ENCODE peak calls at places on chromosomes 7 and 10, in nine cellular contexts. T, Q, M, V, N, I, J, P and Y are unnamed samples.

GRCh38 chr7:46654546-46655443 is 733.7 kb upstream of the IGFBP3 start:
- DNase-seq in T (no peak), Q (no peak), M (peak), V (no peak), N (peak), I (no peak), J (no peak), P (no peak), Y (no peak)

GRCh38 chr7:44244282-44244681 is 43.5 kb downstream of the YKT6 start:
- DNase-seq in T (no peak), Q (no peak), M (no peak), V (no peak), N (no peak), I (no peak), J (peak), P (no peak), Y (no peak)

GRCh38 chr10:14478639-14479038 is 147.9 kb upstream of the FRMD4A start:
- DNase-seq in T (peak), Q (no peak), M (peak), V (peak), N (peak), I (peak), J (peak), P (peak), Y (peak)

GRCh38 chr10:131440405-131441360 is 129.2 kb upstream of the TCERG1L start:
- DNase-seq in T (no peak), Q (no peak), M (no peak), V (no peak), N (no peak), I (no peak), J (no peak), P (no peak), Y (no peak)

GRCh38 chr7:148481965-148482626 is 108.5 kb upstream of the C7orf33 start:
- DNase-seq in T (no peak), Q (no peak), M (no peak), V (no peak), N (no peak), I (no peak), J (peak), P (no peak), Y (no peak)

GRCh38 chr7:18566829-18567228 is 71.3 kb downstream of the HDAC9 start:
- DNase-seq in T (no peak), Q (no peak), M (no peak), V (no peak), N (no peak), I (no peak), J (no peak), P (no peak), Y (no peak)

GRCh38 chr10:117980216-117980615 is 66.5 kb downstream of the RAB11FIP2 start:
- DNase-seq in T (no peak), Q (peak), M (peak), V (no peak), N (peak), I (no peak), J (no peak), P (no peak), Y (peak)

GRCh38 chr10:47340613-47341170 is 7.5 kb upstream of the RBP3 start:
- DNase-seq in T (peak), Q (no peak), M (peak), V (peak), N (peak), I (peak), J (peak), P (peak), Y (no peak)

GRCh38 chr7:155916926-155917655 is 104.8 kb upstream of the SHH start:
- DNase-seq in T (peak), Q (no peak), M (no peak), V (no peak), N (no peak), I (no peak), J (no peak), P (no peak), Y (no peak)

GRCh38 chr7:109699661-109700060 is 1130.0 kb downstream of the DNAJB9 start:
- DNase-seq in T (no peak), Q (no peak), M (no peak), V (no peak), N (no peak), I (no peak), J (no peak), P (no peak), Y (no peak)

GRCh38 chr7:118195837-118196474 is 12.0 kb downstream of the LSM8 start:
- DNase-seq in T (no peak), Q (no peak), M (peak), V (peak), N (peak), I (no peak), J (peak), P (peak), Y (no peak)

GRCh38 chr10:519055-519715 is 170.3 kb downstream of the DIP2C start:
- DNase-seq in T (no peak), Q (no peak), M (no peak), V (no peak), N (no peak), I (no peak), J (no peak), P (peak), Y (no peak)

GRCh38 chr10:122062831-122063674 is 74.1 kb downstream of the TACC2 start:
- DNase-seq in T (peak), Q (peak), M (peak), V (peak), N (peak), I (peak), J (peak), P (peak), Y (no peak)

GRCh38 chr10:43227911-43228782 is 38.7 kb downstream of the RASGEF1A start:
- DNase-seq in T (peak), Q (no peak), M (no peak), V (peak), N (no peak), I (peak), J (no peak), P (peak), Y (no peak)

GRCh38 chr10:43390791-43391190 is 18.2 kb downstream of the HNRNPF start:
- DNase-seq in T (no peak), Q (no peak), M (no peak), V (no peak), N (peak), I (no peak), J (peak), P (no peak), Y (no peak)

GRCh38 chr10:120436431-120437142 is 20.4 kb upstream of the PLPP4 start:
- DNase-seq in T (no peak), Q (no peak), M (no peak), V (no peak), N (no peak), I (no peak), J (no peak), P (no peak), Y (no peak)

GRCh38 chr7:88377421-88377820 is 70.7 kb upstream of the STEAP4 start:
- DNase-seq in T (no peak), Q (no peak), M (no peak), V (peak), N (no peak), I (no peak), J (no peak), P (no peak), Y (no peak)

GRCh38 chr10:122954731-122955050 is 664 bp upstream of the C10orf88 start:
- DNase-seq in T (no peak), Q (no peak), M (no peak), V (no peak), N (no peak), I (peak), J (no peak), P (no peak), Y (no peak)

GRCh38 chr7:117946201-117946633 is 73.0 kb upstream of the CTTNBP2 start:
- DNase-seq in T (no peak), Q (no peak), M (no peak), V (no peak), N (no peak), I (no peak), J (no peak), P (no peak), Y (no peak)

GRCh38 chr7:50467817-50468610 is 17.9 kb upstream of the FIGNL1 start:
- DNase-seq in T (peak), Q (peak), M (peak), V (peak), N (peak), I (peak), J (peak), P (peak), Y (no peak)

GRCh38 chr7:142098004-142098403 is 13.5 kb upstream of the MGAM2 start:
- DNase-seq in T (no peak), Q (no peak), M (no peak), V (no peak), N (no peak), I (no peak), J (no peak), P (no peak), Y (no peak)

GRCh38 chr10:117596666-117597065 is 54.1 kb downstream of the EMX2 start:
- DNase-seq in T (no peak), Q (no peak), M (no peak), V (no peak), N (peak), I (no peak), J (no peak), P (no peak), Y (no peak)

DNA sequence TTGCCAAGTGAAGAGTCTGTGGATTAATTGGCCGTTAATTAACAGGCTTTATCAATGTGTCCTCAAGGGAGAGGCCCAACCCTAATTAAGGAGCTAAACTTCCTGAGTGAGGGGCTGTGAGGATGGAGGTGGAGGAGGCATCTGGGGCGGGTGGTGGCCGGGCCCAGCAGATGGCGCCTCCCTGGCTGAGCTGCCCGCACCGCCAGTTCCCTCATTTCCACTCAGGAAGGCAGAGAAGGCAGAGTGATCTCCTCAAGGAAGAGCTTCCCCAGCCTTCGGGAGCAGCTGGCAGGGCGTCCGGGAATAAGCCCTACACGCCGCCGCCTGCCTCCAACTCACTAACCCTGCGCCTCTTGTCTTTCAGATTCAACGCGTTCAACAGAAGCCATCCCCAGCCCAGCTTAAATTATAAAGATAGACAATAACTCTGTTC is 112.2 kb downstream of the CYTH3 start:
- DNase-seq in T (peak), Q (peak), M (peak), V (peak), N (peak), I (peak), J (peak), P (peak), Y (peak)
- TF ChIP-seq CTCF in T (peak), Q (peak), M (peak), V (peak), N (peak), I (peak), J (peak), P (peak), Y (peak)

DNA sequence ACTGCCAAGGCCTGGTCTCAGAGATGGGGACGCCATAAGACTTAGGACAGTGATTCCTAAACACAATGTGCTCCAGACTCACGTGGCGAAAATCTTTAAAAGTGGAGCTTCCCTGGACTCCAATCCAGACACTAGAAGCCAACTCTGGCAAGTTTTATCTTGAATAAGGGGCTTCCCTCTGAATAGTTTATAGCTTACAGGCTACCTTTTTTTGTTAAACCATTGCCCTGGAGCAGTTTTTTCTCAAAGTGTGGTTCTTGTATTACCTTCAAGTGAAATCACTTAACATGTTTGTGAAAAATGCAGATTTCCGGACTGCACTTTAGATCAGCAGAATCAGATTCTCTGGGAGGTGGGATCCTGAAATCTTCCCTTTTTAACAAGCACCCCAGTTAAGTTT is 171.7 kb upstream of the PHF14 start:
- DNase-seq in T (no peak), Q (no peak), M (no peak), V (no peak), N (no peak), I (no peak), J (no peak), P (no peak), Y (no peak)
- H3K4me3 ChIP-seq in T (no peak), Q (no peak), M (no peak), V (no peak), N (no peak), I (no peak), J (no peak), P (no peak), Y (no peak)

GRCh38 chr7:55411844-55412243 is 46.7 kb downstream of the LANCL2 start:
- DNase-seq in T (peak), Q (no peak), M (no peak), V (no peak), N (no peak), I (no peak), J (no peak), P (no peak), Y (no peak)

GRCh38 chr7:55420535-55420934 is 55.4 kb downstream of the LANCL2 start:
- DNase-seq in T (no peak), Q (no peak), M (peak), V (no peak), N (no peak), I (no peak), J (no peak), P (no peak), Y (no peak)

GRCh38 chr7:55413442-55413841 is 48.3 kb downstream of the LANCL2 start:
- DNase-seq in T (peak), Q (no peak), M (no peak), V (no peak), N (no peak), I (no peak), J (no peak), P (no peak), Y (no peak)

GRCh38 chr7:55410641-55411239 is 45.6 kb downstream of the LANCL2 start:
- DNase-seq in T (no peak), Q (no peak), M (no peak), V (no peak), N (no peak), I (no peak), J (no peak), P (no peak), Y (no peak)

GRCh38 chr7:55415173-55415778 is 50.1 kb downstream of the LANCL2 start:
- DNase-seq in T (peak), Q (peak), M (peak), V (peak), N (peak), I (peak), J (peak), P (peak), Y (peak)
- TF ChIP-seq CTCF in T (peak), Q (peak), M (peak), V (peak), N (peak), I (peak), J (peak), P (peak), Y (peak)

GRCh38 chr7:122306320-122307227 is 2.0 kb upstream of the FEZF1 start:
- DNase-seq in T (no peak), Q (no peak), M (no peak), V (no peak), N (no peak), I (no peak), J (no peak), P (no peak), Y (no peak)

GRCh38 chr7:122304996-122305421 is 459 bp upstream of the FEZF1 start:
- DNase-seq in T (peak), Q (no peak), M (no peak), V (no peak), N (peak), I (no peak), J (no peak), P (no peak), Y (no peak)

GRCh38 chr7:122307228-122307619 is 2.7 kb upstream of the FEZF1 start:
- DNase-seq in T (no peak), Q (no peak), M (no peak), V (no peak), N (no peak), I (no peak), J (no peak), P (no peak), Y (no peak)

GRCh38 chr7:122304604-122304975 is at the start of gene FEZF1:
- DNase-seq in T (peak), Q (no peak), M (no peak), V (peak), N (no peak), I (no peak), J (no peak), P (no peak), Y (no peak)

GRCh38 chr7:122305475-122306319 is 1.1 kb upstream of the FEZF1 start:
- DNase-seq in T (peak), Q (no peak), M (no peak), V (peak), N (no peak), I (no peak), J (no peak), P (no peak), Y (no peak)
- H3K4me3 ChIP-seq in T (no peak), Q (no peak), M (no peak), V (peak), N (no peak), I (peak), J (no peak), P (no peak), Y (no peak)

GRCh38 chr7:54559401-54559800 is 17.2 kb downstream of the VSTM2A start:
- DNase-seq in T (no peak), Q (no peak), M (no peak), V (no peak), N (no peak), I (no peak), J (no peak), P (no peak), Y (no peak)

GRCh38 chr7:54560183-54560582 is 18.0 kb downstream of the VSTM2A start:
- DNase-seq in T (no peak), Q (no peak), M (no peak), V (no peak), N (no peak), I (no peak), J (no peak), P (no peak), Y (no peak)

GRCh38 chr7:54565432-54565831 is 23.3 kb downstream of the VSTM2A start:
- DNase-seq in T (no peak), Q (no peak), M (no peak), V (no peak), N (no peak), I (no peak), J (no peak), P (no peak), Y (no peak)

GRCh38 chr7:54560726-54561125 is 18.6 kb downstream of the VSTM2A start:
- DNase-seq in T (no peak), Q (no peak), M (no peak), V (no peak), N (no peak), I (no peak), J (no peak), P (no peak), Y (no peak)

GRCh38 chr7:54563329-54563916 is 21.2 kb downstream of the VSTM2A start:
- DNase-seq in T (no peak), Q (no peak), M (no peak), V (no peak), N (no peak), I (no peak), J (no peak), P (no peak), Y (no peak)
- TF ChIP-seq CTCF in T (no peak), Q (no peak), M (no peak), V (no peak), N (no peak), I (no peak), J (no peak), P (no peak), Y (no peak)

GRCh38 chr7:31421607-31422006 is 81.1 kb upstream of the NEUROD6 start:
- DNase-seq in T (no peak), Q (no peak), M (no peak), V (no peak), N (no peak), I (no peak), J (no peak), P (no peak), Y (no peak)

GRCh38 chr7:31418928-31419327 is 78.4 kb upstream of the NEUROD6 start:
- DNase-seq in T (no peak), Q (no peak), M (no peak), V (peak), N (no peak), I (no peak), J (no peak), P (no peak), Y (no peak)

GRCh38 chr7:31423994-31424393 is 83.5 kb upstream of the NEUROD6 start:
- DNase-seq in T (no peak), Q (no peak), M (no peak), V (no peak), N (no peak), I (no peak), J (no peak), P (no peak), Y (no peak)
- H3K4me3 ChIP-seq in T (no peak), Q (no peak), M (no peak), V (no peak), N (no peak), I (no peak), J (no peak), P (no peak), Y (no peak)